ENCODE peak calls at places on chromosome 1, in nine cellular contexts. Q, N, G, O, X, K, M, Z and W are unnamed samples. For H3K36me3, the result is how much of the 10 kb centered on the place peaks cover.

GRCh38 chr1:42815938-42816599 is 853 bp upstream of the ERMAP start:
- DNase-seq in O (peak), M (peak), N (no peak), K (peak), G (peak), Q (no peak), X (peak), Z (no peak), W (no peak)

GRCh38 chr1:244118087-244118761 is 67.1 kb downstream of the ZBTB18 start:
- DNase-seq in N (no peak), G (no peak), Q (no peak), M (no peak), Z (no peak), X (no peak), O (no peak), K (no peak), W (no peak)

GRCh38 chr1:236394016-236394481 is at the start of gene EDARADD:
- DNase-seq in N (no peak), O (no peak), Q (no peak), X (no peak), Z (no peak), M (peak), G (no peak), K (no peak), W (no peak)

GRCh38 chr1:93980320-93980744 is 71.1 kb upstream of the GCLM start:
- DNase-seq in M (peak), N (no peak), Q (no peak), Z (peak), K (no peak), G (no peak), O (no peak), X (no peak), W (no peak)

GRCh38 chr1:116290920-116291465 is 82.1 kb upstream of the ATP1A1 start:
- DNase-seq in M (no peak), N (no peak), K (no peak), O (no peak), Z (no peak), X (no peak), Q (no peak), G (no peak), W (no peak)

GRCh38 chr1:1894354-1895049 is 3.6 kb upstream of the GNB1 start:
- DNase-seq in N (no peak), Z (peak), M (no peak), G (peak), Q (no peak), K (no peak), X (no peak), O (no peak), W (no peak)

GRCh38 chr1:206895837-206896242 is 1.4 kb upstream of the IL24 start:
- DNase-seq in Q (peak), G (no peak), K (no peak), O (no peak), N (no peak), X (peak), M (peak), Z (no peak), W (no peak)

GRCh38 chr1:203271018-203271743 is 34.1 kb upstream of the BTG2 start:
- DNase-seq in Q (no peak), N (peak), K (peak), O (no peak), G (peak), M (peak), Z (peak), X (peak), W (peak)

GRCh38 chr1:54134301-54134700 is 18.5 kb downstream of the CDCP2 start:
- DNase-seq in X (no peak), Z (no peak), K (no peak), O (no peak), N (no peak), M (no peak), Q (no peak), G (no peak), W (no peak)

GRCh38 chr1:231603598-231604275 is 22.9 kb upstream of the DISC1 start:
- DNase-seq in M (peak), Q (peak), G (peak), N (peak), X (peak), Z (peak), O (peak), K (peak), W (peak)

GRCh38 chr1:203378529-203379271 is 27.8 kb upstream of the FMOD start:
- DNase-seq in Q (no peak), G (peak), Z (no peak), X (peak), O (no peak), N (no peak), K (no peak), M (no peak), W (no peak)

GRCh38 chr1:116764466-116764896 is 10.3 kb downstream of the CD2 start:
- DNase-seq in O (no peak), X (no peak), Q (no peak), M (no peak), K (peak), Z (no peak), N (no peak), G (no peak), W (peak)

GRCh38 chr1:212178830-212179370 is 106.3 kb upstream of the PPP2R5A start:
- DNase-seq in M (no peak), X (peak), O (no peak), Q (no peak), G (no peak), Z (no peak), N (no peak), K (no peak), W (no peak)

GRCh38 chr1:212181015-212181891 is 104.0 kb upstream of the PPP2R5A start:
- DNase-seq in M (no peak), X (no peak), O (no peak), Z (no peak), G (no peak), Q (no peak), K (no peak), N (no peak), W (no peak)

GRCh38 chr1:212177542-212177941 is 107.7 kb upstream of the PPP2R5A start:
- DNase-seq in N (no peak), Z (no peak), K (no peak), Q (no peak), X (no peak), M (no peak), G (no peak), O (no peak), W (no peak)

GRCh38 chr1:212182585-212182984 is 102.6 kb upstream of the PPP2R5A start:
- DNase-seq in M (no peak), O (no peak), Z (no peak), G (no peak), Q (no peak), K (no peak), N (no peak), X (no peak), W (no peak)

GRCh38 chr1:212179394-212180076 is 105.7 kb upstream of the PPP2R5A start:
- DNase-seq in K (no peak), N (no peak), O (peak), M (peak), Q (peak), Z (no peak), X (peak), G (peak), W (no peak)
- H3K4me3 ChIP-seq in K (no peak), N (no peak), O (no peak), M (no peak), Q (no peak), Z (no peak), X (no peak), G (no peak), W (no peak)

DNA sequence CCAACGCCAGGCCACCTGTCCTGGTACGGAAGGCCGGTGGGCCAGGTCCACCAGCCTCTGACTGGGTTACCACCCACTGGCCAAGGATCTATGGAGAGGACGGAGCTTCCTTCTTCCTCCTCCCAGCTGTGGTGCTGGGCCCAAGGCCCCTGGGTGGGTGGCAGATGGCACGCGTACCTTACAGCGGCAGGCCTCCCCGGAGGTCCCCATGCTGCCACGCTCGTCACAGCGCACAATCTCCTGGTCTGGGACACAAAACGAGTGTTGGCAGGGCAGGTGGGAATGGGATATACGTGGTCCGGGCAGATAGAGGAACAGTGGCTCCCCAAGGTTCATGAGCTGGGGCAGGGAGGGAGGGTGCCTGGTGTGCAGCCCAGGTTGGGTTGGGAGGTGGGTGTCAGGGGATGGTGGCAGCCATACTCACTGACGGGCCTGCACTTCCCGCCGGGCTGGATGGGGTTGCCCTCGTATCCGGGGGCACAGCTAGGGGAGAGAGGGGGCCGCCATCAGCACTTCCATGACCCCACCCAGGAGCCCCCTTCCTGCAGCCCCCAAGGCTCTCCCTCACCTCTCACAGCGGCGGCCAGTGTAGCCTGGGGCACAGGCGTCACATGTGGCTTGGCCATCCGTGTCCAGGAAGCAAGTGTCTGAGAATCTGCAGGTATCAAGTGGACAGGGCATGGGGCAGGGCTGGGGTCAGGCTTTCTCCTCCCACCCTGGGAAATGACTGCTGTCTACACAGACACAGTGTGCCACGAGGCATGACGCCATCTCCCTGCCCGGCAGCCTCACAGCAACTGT is 58.9 kb downstream of the HSPG2 start:
- DNase-seq in M (no peak), O (no peak), K (no peak), G (no peak), Z (no peak), N (no peak), Q (no peak), X (no peak), W (no peak)
- H3K36me3 ChIP-seq in M (half or more), O (under half), K (under half), G (under half), Z (half or more), N (under half), Q (half or more), X (half or more), W (under half)

GRCh38 chr1:208129057-208129456 is 115.1 kb downstream of the PLXNA2 start:
- DNase-seq in X (no peak), G (no peak), Q (no peak), M (no peak), K (no peak), Z (no peak), O (no peak), N (no peak), W (no peak)

GRCh38 chr1:208127791-208128408 is 116.3 kb downstream of the PLXNA2 start:
- DNase-seq in O (no peak), K (no peak), Q (no peak), N (no peak), G (no peak), Z (peak), X (no peak), M (no peak), W (no peak)

GRCh38 chr1:208129489-208129888 is 114.7 kb downstream of the PLXNA2 start:
- DNase-seq in G (no peak), O (no peak), M (no peak), Z (no peak), Q (no peak), N (no peak), X (no peak), K (no peak), W (no peak)

GRCh38 chr1:208126108-208126507 is 118.1 kb downstream of the PLXNA2 start:
- DNase-seq in O (no peak), K (no peak), M (no peak), Q (no peak), N (no peak), X (no peak), G (no peak), Z (no peak), W (no peak)

DNA sequence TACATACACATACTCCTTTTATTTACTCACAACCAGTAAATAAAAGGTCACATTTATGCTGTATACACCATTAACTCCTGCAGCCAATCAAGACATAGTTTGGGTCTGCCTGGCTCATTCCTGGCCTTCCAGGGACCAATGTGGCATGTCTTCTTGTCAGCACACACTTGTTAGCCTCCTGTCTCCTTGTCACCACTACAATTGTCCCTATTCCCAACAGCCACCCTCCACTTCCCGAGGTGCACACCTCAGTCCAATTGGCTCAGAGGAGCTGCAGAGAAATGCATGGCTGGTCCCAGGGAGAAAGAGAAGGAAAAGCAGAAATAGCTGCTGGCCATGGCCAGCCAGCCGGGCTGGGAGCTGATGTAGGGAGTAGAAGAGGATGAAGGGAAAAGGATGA is 116.9 kb downstream of the PLXNA2 start:
- DNase-seq in X (no peak), Q (no peak), Z (no peak), K (no peak), M (no peak), O (no peak), G (no peak), N (no peak), W (no peak)
- H3K4me3 ChIP-seq in X (no peak), Q (no peak), Z (no peak), K (no peak), M (no peak), O (no peak), G (no peak), N (no peak), W (no peak)

GRCh38 chr1:225645194-225645593 is 7.7 kb downstream of the ENAH start:
- DNase-seq in N (no peak), G (no peak), O (no peak), Z (no peak), X (no peak), M (no peak), K (no peak), Q (no peak), W (no peak)

GRCh38 chr1:225638853-225639252 is 14.1 kb downstream of the ENAH start:
- DNase-seq in O (no peak), N (no peak), Z (no peak), K (no peak), G (no peak), M (no peak), Q (no peak), X (no peak), W (no peak)

GRCh38 chr1:225637651-225638199 is 15.2 kb downstream of the ENAH start:
- DNase-seq in X (no peak), N (no peak), Z (no peak), M (no peak), G (no peak), Q (no peak), K (no peak), O (no peak), W (no peak)

GRCh38 chr1:225644666-225645065 is 8.3 kb downstream of the ENAH start:
- DNase-seq in X (peak), Q (no peak), M (no peak), N (no peak), G (no peak), O (no peak), Z (no peak), K (no peak), W (no peak)

DNA sequence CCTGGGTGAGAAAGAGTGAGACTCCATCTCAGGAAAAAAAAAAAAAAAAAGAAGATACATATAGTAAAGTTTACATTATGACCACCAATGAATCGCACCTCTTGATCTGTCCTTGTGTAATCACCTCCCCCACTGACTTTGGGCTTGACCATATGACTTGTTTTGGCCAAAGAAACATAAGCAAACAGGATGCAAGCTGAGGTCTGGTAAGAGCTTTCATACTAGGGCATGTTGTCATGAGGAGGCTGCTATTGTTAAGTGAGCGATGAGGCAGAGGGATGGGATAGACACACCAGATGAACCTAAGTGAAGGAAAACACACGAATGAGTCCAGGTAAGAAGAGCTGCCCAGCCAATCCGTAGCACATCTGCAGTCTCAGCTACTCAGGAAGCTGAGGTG is 10.7 kb downstream of the ENAH start:
- DNase-seq in Z (no peak), K (no peak), Q (no peak), X (peak), G (no peak), M (no peak), O (no peak), N (no peak), W (no peak)
- H3K36me3 ChIP-seq in Z (half or more), K (under half), Q (half or more), X (under half), G (under half), M (under half), O (under half), N (under half), W (under half)

GRCh38 chr1:9437931-9438330 is 101.3 kb upstream of the SLC25A33 start:
- DNase-seq in Q (peak), X (peak), Z (peak), K (no peak), M (peak), O (no peak), N (no peak), G (peak), W (no peak)
- H3K4me3 ChIP-seq in Q (no peak), X (no peak), Z (no peak), K (no peak), M (no peak), O (no peak), N (no peak), G (no peak), W (no peak)